ENCODE peak calls at places on chromosomes 3 and 15, in ten cellular contexts. W is WERI-Rb-1, Y is colonic mucosa, F is lung, D is suprapubic skin, N is PC-9, S is uterus, M is left ventricle myocardium inferior, C is PC-3, H is mammary epithelial cell. K is an unnamed sample. For H3K27me3, the result is how much of the 10 kb centered on the place peaks cover.

GRCh38 chr15:64052925-64053491 is 6.7 kb upstream of the DAPK2 start:
- DNase-seq in F (no peak), Y (no peak), W (no peak), D (no peak), M (no peak), S (no peak), C (no peak), H (no peak), N (no peak), K (no peak)

GRCh38 chr3:27568393-27568792 is 84.2 kb upstream of the SLC4A7 start:
- DNase-seq in S (peak), D (peak), M (peak), C (peak), W (no peak), N (peak), Y (peak), F (peak), H (peak), K (no peak)

GRCh38 chr3:133944641-133945441 is 49.2 kb upstream of the RAB6B start:
- DNase-seq in N (peak), S (no peak), H (peak), C (peak), D (peak), Y (no peak), W (no peak), F (peak), M (peak), K (peak)

GRCh38 chr3:125462722-125463299 is 57.2 kb downstream of the SNX4 start:
- DNase-seq in D (no peak), M (no peak), S (no peak), Y (peak), F (no peak), H (no peak), C (no peak), W (no peak), N (no peak), K (no peak)

GRCh38 chr15:75451202-75451673 is 252 bp downstream of the SIN3A start:
- DNase-seq in M (no peak), S (no peak), N (no peak), H (no peak), F (no peak), W (no peak), Y (no peak), D (peak), C (no peak), K (no peak)

GRCh38 chr3:4741404-4742307 is 237.6 kb upstream of the BHLHE40 start:
- DNase-seq in M (no peak), Y (peak), N (peak), H (peak), F (peak), D (no peak), S (peak), C (peak), W (no peak), K (no peak)

GRCh38 chr3:155217591-155217990 is 75.9 kb downstream of the STRIT1 start:
- DNase-seq in H (peak), F (no peak), W (no peak), S (no peak), N (no peak), M (no peak), Y (no peak), D (no peak), C (no peak), K (no peak)

GRCh38 chr3:27880969-27881892 is 159.1 kb upstream of the EOMES start:
- DNase-seq in N (no peak), F (no peak), M (no peak), S (no peak), H (no peak), W (no peak), C (no peak), Y (no peak), D (no peak), K (no peak)

GRCh38 chr3:4888913-4889846 is 90.1 kb upstream of the BHLHE40 start:
- DNase-seq in D (no peak), H (no peak), Y (no peak), W (no peak), C (peak), N (no peak), M (no peak), F (no peak), S (no peak), K (no peak)

GRCh38 chr3:45986303-45986982 is 9.2 kb downstream of the FYCO1 start:
- DNase-seq in M (peak), H (peak), N (peak), F (peak), Y (peak), D (no peak), C (peak), W (no peak), S (no peak), K (peak)

GRCh38 chr3:169861871-169862270 is 7.9 kb downstream of the LRRC31 start:
- DNase-seq in N (peak), D (no peak), F (no peak), M (no peak), S (no peak), H (no peak), C (no peak), Y (no peak), W (no peak), K (no peak)

GRCh38 chr3:59759298-59760169 is 709.7 kb upstream of the CFAP20DC start:
- DNase-seq in N (no peak), H (peak), C (no peak), F (no peak), M (no peak), D (no peak), W (no peak), S (no peak), Y (no peak), K (no peak)

GRCh38 chr3:60650171-60650570 is 601.1 kb downstream of the FHIT start:
- DNase-seq in M (no peak), C (no peak), W (no peak), D (no peak), N (no peak), S (no peak), F (no peak), H (no peak), Y (no peak), K (no peak)

GRCh38 chr3:20246662-20247061 is 60.7 kb upstream of the SGO1 start:
- DNase-seq in W (no peak), M (no peak), Y (no peak), H (no peak), F (no peak), C (no peak), N (no peak), D (no peak), S (no peak), K (no peak)

GRCh38 chr3:117526485-117527079 is 817.0 kb downstream of the TUSC7 start:
- DNase-seq in H (peak), F (peak), C (peak), Y (peak), D (no peak), M (no peak), N (peak), W (peak), S (no peak), K (no peak)

GRCh38 chr3:89606151-89606550 is 498.7 kb downstream of the EPHA3 start:
- DNase-seq in Y (no peak), C (peak), S (no peak), N (no peak), D (no peak), H (no peak), M (no peak), W (no peak), F (no peak), K (no peak)

GRCh38 chr3:188253123-188253793 is 99.3 kb downstream of the LPP start:
- DNase-seq in Y (no peak), H (no peak), N (no peak), M (no peak), W (no peak), S (no peak), F (no peak), D (no peak), C (no peak), K (no peak)

GRCh38 chr3:173699353-173699752 is 301.8 kb downstream of the NLGN1 start:
- DNase-seq in N (no peak), F (no peak), S (no peak), M (no peak), W (no peak), D (no peak), Y (no peak), H (no peak), C (no peak), K (no peak)

GRCh38 chr3:191087391-191087790 is 111.7 kb upstream of the OSTN start:
- DNase-seq in M (no peak), D (no peak), H (no peak), W (no peak), F (no peak), Y (no peak), S (no peak), C (peak), N (no peak), K (no peak)

GRCh38 chr3:44845528-44846520 is 15.9 kb upstream of the TMEM42 start:
- DNase-seq in N (no peak), M (peak), Y (no peak), F (no peak), D (no peak), C (peak), H (peak), S (peak), W (no peak), K (no peak)

GRCh38 chr15:67114046-67114445 is 48.6 kb downstream of the SMAD3 start:
- DNase-seq in F (no peak), N (no peak), C (no peak), H (no peak), D (no peak), Y (no peak), W (no peak), M (no peak), S (no peak), K (no peak)

GRCh38 chr3:24734019-24734418 is 239.4 kb upstream of the THRB start:
- DNase-seq in W (no peak), N (no peak), F (no peak), C (peak), S (no peak), D (no peak), M (no peak), Y (no peak), H (peak), K (no peak)

GRCh38 chr15:63930034-63930433 is 96.3 kb upstream of the HERC1 start:
- DNase-seq in D (no peak), H (no peak), S (no peak), F (no peak), C (no peak), N (no peak), W (no peak), M (no peak), Y (no peak), K (peak)

GRCh38 chr15:29968099-29968892 is 114.5 kb upstream of the GOLGA8J start:
- DNase-seq in S (no peak), C (peak), M (no peak), H (peak), W (peak), F (no peak), Y (no peak), D (no peak), N (peak), K (no peak)

GRCh38 chr3:156360992-156361391 is 193.9 kb downstream of the SSR3 start:
- DNase-seq in W (no peak), N (no peak), F (no peak), Y (no peak), C (no peak), D (no peak), M (no peak), H (no peak), S (no peak), K (no peak)

GRCh38 chr15:47384316-47384715 is 333.0 kb upstream of the SEMA6D start:
- DNase-seq in Y (no peak), F (no peak), C (peak), M (peak), N (no peak), S (peak), W (peak), D (no peak), H (peak), K (peak)

GRCh38 chr3:157376596-157377300 is 59.9 kb upstream of the PTX3 start:
- DNase-seq in M (no peak), S (no peak), H (no peak), Y (no peak), F (no peak), N (no peak), D (no peak), W (no peak), C (no peak), K (no peak)

GRCh38 chr3:15667484-15667883 is 65.9 kb downstream of the BTD start:
- DNase-seq in W (no peak), D (no peak), C (no peak), M (no peak), S (no peak), Y (no peak), H (no peak), N (no peak), F (no peak), K (no peak)

GRCh38 chr3:187743195-187744141 is 1.8 kb downstream of the BCL6 start:
- DNase-seq in M (peak), N (peak), C (peak), F (peak), W (peak), D (peak), S (peak), Y (peak), H (peak), K (no peak)

GRCh38 chr3:185534511-185534910 is 17.9 kb downstream of the LIPH start:
- DNase-seq in Y (no peak), S (no peak), W (no peak), D (no peak), C (no peak), M (no peak), H (no peak), F (no peak), N (no peak), K (no peak)

GRCh38 chr15:86558678-86559077 is 479.0 kb downstream of the AGBL1 start:
- DNase-seq in D (no peak), F (no peak), N (no peak), W (no peak), M (no peak), Y (no peak), C (no peak), H (no peak), S (no peak), K (no peak)

GRCh38 chr3:81270603-81271371 is 490.7 kb downstream of the GBE1 start:
- DNase-seq in M (no peak), C (no peak), S (no peak), N (no peak), W (no peak), H (no peak), D (no peak), F (no peak), Y (no peak), K (no peak)

DNA sequence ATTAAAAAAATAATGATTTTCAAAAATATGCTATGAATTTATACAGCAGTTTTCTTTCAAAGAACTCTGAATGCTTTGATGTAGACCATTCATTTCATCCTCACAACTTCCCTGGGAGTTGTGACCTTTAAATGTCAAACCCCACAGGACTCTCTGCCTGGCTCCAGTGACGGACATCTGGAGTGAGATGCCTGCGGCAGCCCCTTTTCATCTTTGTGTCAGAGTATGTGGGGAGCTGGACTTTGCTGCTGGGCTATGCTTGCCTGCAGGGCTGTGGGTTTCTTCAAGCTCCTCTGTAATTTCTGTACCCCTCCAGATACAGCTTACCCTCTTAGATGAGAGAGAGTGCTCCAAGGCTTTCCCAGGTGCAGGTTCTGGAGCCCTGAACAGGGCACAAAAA is 70.6 kb upstream of the RASGRP1 start:
- DNase-seq in C (no peak), M (no peak), H (no peak), D (no peak), Y (no peak), S (no peak), N (no peak), W (no peak), F (no peak), K (no peak)
- H3K27me3 ChIP-seq in C (half or more), M (under half), H (under half), D (under half), Y (under half), S (under half), N (under half), W (under half), F (under half), K (under half)

GRCh38 chr15:40443846-40444245 is 3.1 kb downstream of the BAHD1 start:
- DNase-seq in S (no peak), D (no peak), C (no peak), M (no peak), N (no peak), F (no peak), H (no peak), Y (no peak), W (no peak), K (no peak)
- H3K4me3 ChIP-seq in S (no peak), D (no peak), C (no peak), M (no peak), N (no peak), F (no peak), H (no peak), Y (no peak), W (no peak), K (no peak)

GRCh38 chr3:39463269-39463668 is 4.2 kb upstream of the MOBP start:
- DNase-seq in Y (no peak), D (no peak), M (no peak), N (no peak), W (no peak), C (no peak), H (no peak), S (no peak), F (no peak), K (no peak)
- TF ChIP-seq CTCF in Y (no peak), D (no peak), M (no peak), N (no peak), W (no peak), C (no peak), H (no peak), S (no peak), F (no peak), K (no peak)

GRCh38 chr15:70461992-70462391 is 301.4 kb downstream of the UACA start:
- DNase-seq in Y (no peak), F (no peak), S (no peak), N (no peak), C (no peak), D (no peak), W (no peak), M (no peak), H (no peak), K (no peak)
- H3K27me3 ChIP-seq in Y (under half), F (under half), S (under half), N (under half), C (under half), D (under half), W (under half), M (under half), H (under half), K (under half)

GRCh38 chr15:69299451-69300128 is 878 bp downstream of the PAQR5 start:
- DNase-seq in H (no peak), S (no peak), W (no peak), Y (no peak), D (no peak), N (no peak), F (no peak), M (no peak), C (no peak), K (no peak)
- H3K4me3 ChIP-seq in H (peak), S (peak), W (peak), Y (peak), D (peak), N (peak), F (peak), M (peak), C (peak), K (peak)

DNA sequence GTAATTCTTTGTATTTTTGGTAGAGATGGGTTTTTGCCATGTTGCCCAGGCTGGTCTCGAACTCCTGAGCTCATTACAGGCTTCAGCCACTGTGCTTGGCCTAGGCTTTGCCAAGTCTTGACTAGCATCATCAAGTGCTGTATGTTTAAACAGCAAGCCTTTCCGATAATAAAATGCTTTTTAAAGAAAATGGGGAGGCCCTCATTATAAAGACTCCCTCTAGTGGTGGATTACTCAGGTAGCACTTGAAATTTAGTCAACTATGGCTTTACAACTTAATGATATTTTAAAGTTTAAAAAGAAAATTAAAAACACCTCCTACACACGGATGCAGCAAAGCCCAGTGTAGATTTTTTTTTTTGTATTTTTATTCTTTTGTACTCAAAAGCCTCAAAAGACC is 213.6 kb downstream of the GAP43 start:
- DNase-seq in S (no peak), Y (no peak), W (no peak), M (no peak), H (no peak), N (no peak), C (peak), F (no peak), D (no peak), K (no peak)
- TF ChIP-seq CTCF in S (no peak), Y (peak), W (peak), M (peak), H (peak), N (peak), C (peak), F (no peak), D (peak), K (peak)

GRCh38 chr15:69734699-69735098 is 282.1 kb downstream of the RPLP1 start:
- DNase-seq in N (no peak), H (no peak), D (no peak), F (no peak), S (no peak), C (no peak), W (no peak), Y (no peak), M (no peak), K (no peak)

GRCh38 chr15:69729167-69729748 is 276.6 kb downstream of the RPLP1 start:
- DNase-seq in N (peak), C (peak), H (no peak), Y (peak), M (peak), W (peak), D (no peak), S (no peak), F (peak), K (peak)

GRCh38 chr15:69730281-69731235 is 277.9 kb downstream of the RPLP1 start:
- DNase-seq in D (no peak), M (no peak), N (peak), F (no peak), H (no peak), W (no peak), C (peak), S (no peak), Y (no peak), K (no peak)

GRCh38 chr15:69731581-69731980 is 279.0 kb downstream of the RPLP1 start:
- DNase-seq in S (no peak), N (no peak), C (no peak), F (no peak), M (no peak), W (no peak), H (no peak), Y (no peak), D (no peak), K (no peak)

DNA sequence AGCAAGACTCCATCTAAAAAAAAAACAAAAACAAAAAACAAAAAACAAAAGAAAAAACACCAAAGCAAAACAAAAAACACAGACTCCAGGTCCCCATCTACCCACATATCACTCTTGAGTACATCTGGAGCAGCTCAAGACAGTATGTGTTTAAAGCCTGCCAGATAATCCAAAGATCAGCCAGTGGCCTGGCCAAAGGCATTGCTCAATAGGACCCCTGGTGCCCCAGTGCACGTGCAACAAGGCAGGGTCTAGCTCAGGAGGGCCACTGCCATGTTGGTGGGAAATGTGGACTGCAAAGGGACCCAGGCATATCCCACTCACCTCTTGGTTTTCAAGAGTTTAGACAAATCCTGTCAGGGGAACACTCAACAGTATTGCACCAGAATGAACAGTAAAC is 279.5 kb downstream of the RPLP1 start:
- DNase-seq in C (no peak), M (no peak), N (no peak), F (no peak), W (no peak), S (no peak), Y (no peak), D (no peak), H (no peak), K (no peak)
- H3K27me3 ChIP-seq in C (under half), M (half or more), N (under half), F (under half), W (under half), S (under half), Y (under half), D (under half), H (under half), K (under half)